ENCODE peak calls at places on chromosomes 12 and 14, in ten cellular contexts. K is upper lobe of right lung; Z is AG09309; N is CD8-positive, alpha-beta T cell; E is WTC11; D is hepatocyte; B is AG10803; L is body of pancreas; Q is H1; T is GM12865. M is an unnamed sample.

GRCh38 chr14:77580964-77581505 is 35.4 kb downstream of the SPTLC2 start:
- DNase-seq in K (no peak), Z (peak; percentile 56), N (no peak), E (no peak), D (peak; percentile 21), B (peak; percentile 57), L (no peak), Q (no peak), T (peak; percentile 85), M (peak; percentile 26)

GRCh38 chr14:46490150-46490769 is 161.3 kb downstream of the RPL10L start:
- DNase-seq in K (no peak), Z (no peak), N (no peak), E (peak; percentile 12), D (peak; percentile 60), B (no peak), L (no peak), Q (no peak), T (peak; percentile 46), M (no peak)

GRCh38 chr12:104790296-104791125 is 167.6 kb downstream of the SLC41A2 start:
- DNase-seq in K (peak; percentile 76), Z (no peak), N (peak; percentile 59), E (peak; percentile 79), D (peak; percentile 64), B (no peak), L (peak; percentile 50), Q (no peak), T (peak; percentile 57), M (no peak)

GRCh38 chr12:76962099-76962498 is 83.3 kb upstream of the CSRP2 start:
- DNase-seq in K (no peak), Z (no peak), N (no peak), E (no peak), D (no peak), B (no peak), L (no peak), Q (no peak), T (no peak), M (no peak)

GRCh38 chr12:106645074-106645421 is 62.2 kb downstream of the RFX4 start:
- DNase-seq in K (peak; percentile 75), Z (no peak), N (no peak), E (no peak), D (no peak), B (no peak), L (peak; percentile 82), Q (no peak), T (no peak), M (no peak)

GRCh38 chr14:75392686-75393641 is 34.9 kb upstream of the JDP2 start:
- DNase-seq in K (no peak), Z (no peak), N (no peak), E (no peak), D (no peak), B (no peak), L (no peak), Q (no peak), T (no peak), M (no peak)

GRCh38 chr14:75168586-75169335 is 7.7 kb downstream of the TMED10 start:
- DNase-seq in K (no peak), Z (no peak), N (no peak), E (no peak), D (no peak), B (no peak), L (no peak), Q (no peak), T (no peak), M (no peak)

GRCh38 chr12:51449569-51450246 is 25.1 kb downstream of the SLC4A8 start:
- DNase-seq in K (no peak), Z (peak; percentile 4), N (no peak), E (no peak), D (no peak), B (peak; percentile 19), L (no peak), Q (no peak), T (no peak), M (no peak)

GRCh38 chr12:78494911-78495310 is 369.7 kb upstream of the SYT1 start:
- DNase-seq in K (no peak), Z (no peak), N (no peak), E (no peak), D (no peak), B (peak; percentile 54), L (no peak), Q (no peak), T (no peak), M (peak; percentile 28)

GRCh38 chr14:51846631-51847488 is 13.6 kb upstream of the GNG2 start:
- DNase-seq in K (peak; percentile 63), Z (no peak), N (peak; percentile 85), E (peak; percentile 65), D (peak; percentile 28), B (peak; percentile 54), L (peak; percentile 25), Q (peak; percentile 46), T (peak; percentile 96), M (no peak)

DNA sequence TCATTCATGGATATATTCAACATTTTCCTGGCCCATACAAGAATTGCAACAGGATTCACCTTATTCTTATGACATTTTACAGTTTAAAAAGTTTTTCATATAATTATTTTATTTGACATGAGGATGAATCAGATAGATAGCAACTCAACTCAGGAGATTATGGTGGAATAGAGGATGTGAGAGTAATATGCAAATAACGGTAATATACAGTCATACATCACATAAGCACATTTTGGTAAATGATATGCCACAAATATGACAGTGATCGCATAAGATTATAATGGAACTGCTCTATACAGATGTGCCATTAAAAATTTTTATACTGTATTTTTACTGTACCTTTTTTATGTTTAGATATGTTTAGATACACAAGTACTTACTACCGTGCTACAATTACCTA is 24.1 kb upstream of the CRADD start:
- DNase-seq in K (no peak), Z (no peak), N (no peak), E (no peak), D (no peak), B (no peak), L (no peak), Q (no peak), T (no peak), M (no peak)
- TF ChIP-seq CTCF in K (no peak), Z (no peak), N (no peak), E (no peak), D (no peak), B (no peak), L (no peak), Q (no peak), T (no peak), M (no peak)

DNA sequence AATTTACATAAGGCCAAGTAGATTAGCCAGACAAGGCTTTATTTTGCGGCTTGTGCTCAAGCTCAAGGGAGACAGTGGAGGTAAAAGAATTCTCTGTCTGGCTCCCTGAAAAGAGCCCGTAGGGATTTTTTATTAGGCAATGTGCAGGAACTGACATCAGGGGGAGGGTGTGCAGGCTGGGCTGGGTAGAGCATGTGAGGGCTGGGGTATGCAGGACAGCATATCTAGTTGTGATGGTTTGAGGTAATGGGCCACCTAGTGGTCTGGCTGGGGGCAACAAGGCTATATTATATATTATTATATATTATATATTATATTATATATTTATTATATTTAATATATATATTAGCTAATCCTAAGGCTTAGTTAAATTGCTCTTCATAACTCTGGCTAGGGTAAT is 102.1 kb downstream of the TMEM117 start:
- DNase-seq in K (no peak), Z (no peak), N (no peak), E (peak; percentile 17), D (peak; percentile 11), B (peak; percentile 6), L (no peak), Q (no peak), T (peak; percentile 16), M (no peak)
- TF ChIP-seq CTCF in K (no peak), Z (peak; percentile 35), N (no peak), E (peak; percentile 24), D (peak; percentile 31), B (peak; percentile 29), L (no peak), Q (peak; percentile 39), T (peak; percentile 15), M (peak; percentile 34)

GRCh38 chr12:49627752-49628360 is 4.5 kb downstream of the PRPF40B start:
- DNase-seq in K (no peak), Z (no peak), N (no peak), E (no peak), D (no peak), B (peak; percentile 45), L (no peak), Q (no peak), T (no peak), M (no peak)

GRCh38 chr12:49632986-49633702 is 9.8 kb downstream of the PRPF40B start:
- DNase-seq in K (no peak), Z (no peak), N (no peak), E (no peak), D (no peak), B (no peak), L (no peak), Q (no peak), T (no peak), M (no peak)

GRCh38 chr12:49633703-49634311 is 10.4 kb downstream of the PRPF40B start:
- DNase-seq in K (no peak), Z (no peak), N (no peak), E (no peak), D (no peak), B (no peak), L (no peak), Q (no peak), T (no peak), M (no peak)

GRCh38 chr12:49632401-49632800 is 9.0 kb downstream of the PRPF40B start:
- DNase-seq in K (no peak), Z (no peak), N (no peak), E (no peak), D (no peak), B (no peak), L (no peak), Q (no peak), T (no peak), M (no peak)

DNA sequence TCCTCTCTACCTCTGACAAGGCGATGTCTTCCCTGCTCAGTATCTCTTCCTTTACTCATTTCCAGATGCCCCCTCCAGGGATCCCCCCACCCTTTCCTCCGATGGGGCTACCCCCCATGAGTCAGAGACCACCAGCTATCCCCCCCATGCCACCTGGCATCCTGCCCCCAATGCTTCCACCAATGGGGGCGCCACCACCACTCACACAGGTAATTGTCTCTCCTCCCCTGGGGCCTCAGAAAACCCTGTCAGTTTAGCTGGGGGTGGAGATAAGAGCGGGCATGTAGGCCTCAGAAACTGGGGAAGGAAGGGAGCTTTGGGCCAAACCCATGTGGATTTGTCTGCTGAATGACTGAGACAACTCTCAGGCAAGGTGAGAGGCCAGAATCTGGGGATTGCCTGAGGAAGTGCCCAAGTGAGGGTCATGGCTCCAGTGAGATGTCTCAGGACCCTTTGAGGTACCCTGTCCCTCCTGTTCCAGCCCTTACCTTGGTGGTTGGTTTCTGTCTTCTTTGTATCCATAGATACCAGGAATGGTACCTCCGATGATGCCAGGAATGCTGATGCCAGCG is 8.1 kb downstream of the PRPF40B start:
- DNase-seq in K (no peak), Z (no peak), N (no peak), E (no peak), D (no peak), B (no peak), L (no peak), Q (no peak), T (no peak), M (no peak)
- TF ChIP-seq CTCF in K (no peak), Z (no peak), N (no peak), E (no peak), D (no peak), B (no peak), L (no peak), Q (peak; percentile 47), T (no peak), M (no peak)

GRCh38 chr12:121773011-121773777 is 20.3 kb downstream of the RHOF start:
- DNase-seq in K (peak; percentile 89), Z (no peak), N (peak; percentile 87), E (peak; percentile 88), D (peak; percentile 84), B (peak; percentile 50), L (peak; percentile 77), Q (no peak), T (peak; percentile 90), M (no peak)
- TF ChIP-seq CTCF in K (peak; percentile 75), Z (peak; percentile 93), N (peak; percentile 82), E (peak; percentile 77), D (peak; percentile 76), B (peak; percentile 74), L (peak; percentile 86), Q (peak; percentile 98), T (peak; percentile 87), M (peak; percentile 90)

GRCh38 chr12:26122681-26123481 is 2.0 kb downstream of the BHLHE41 start:
- DNase-seq in K (peak; percentile 79), Z (no peak), N (no peak), E (peak; percentile 57), D (peak; percentile 62), B (peak; percentile 83), L (peak; percentile 68), Q (no peak), T (peak; percentile 39), M (no peak)
- TF ChIP-seq CTCF in K (peak; percentile 21), Z (peak; percentile 55), N (no peak), E (no peak), D (peak; percentile 39), B (peak; percentile 52), L (peak; percentile 42), Q (no peak), T (no peak), M (peak; percentile 44)